ENCODE peak calls at places on chromosomes 12 and 14, in four cellular contexts. One of them, this sample, is unnamed.

GRCh38 chr14:71554323-71554722 is 377.9 kb upstream of the RGS6 start:
- DNase-seq in effector CD4-positive, alpha-beta T cell: no peak
- DNase-seq in GM03348: no peak
- DNase-seq in hepatic stellate cell: no peak
- DNase-seq in this sample: no peak

GRCh38 chr14:77088219-77088618 is 9.8 kb upstream of the CIPC start:
- DNase-seq in hepatic stellate cell: no peak
- DNase-seq in effector CD4-positive, alpha-beta T cell: no peak
- DNase-seq in GM03348: no peak
- DNase-seq in this sample: no peak

GRCh38 chr14:77862154-77862783 is 62.4 kb downstream of the ADCK1 start:
- DNase-seq in effector CD4-positive, alpha-beta T cell: peak; percentile 68
- DNase-seq in hepatic stellate cell: peak; percentile 77
- DNase-seq in GM03348: peak; percentile 85
- DNase-seq in this sample: peak; percentile 66

GRCh38 chr14:95059126-95059525 is 98.2 kb downstream of the DICER1 start:
- DNase-seq in hepatic stellate cell: no peak
- DNase-seq in effector CD4-positive, alpha-beta T cell: no peak
- DNase-seq in GM03348: no peak
- DNase-seq in this sample: no peak

GRCh38 chr12:109961201-109961600 is 35.0 kb downstream of the GIT2 start:
- DNase-seq in GM03348: no peak
- DNase-seq in effector CD4-positive, alpha-beta T cell: no peak
- DNase-seq in hepatic stellate cell: no peak
- DNase-seq in this sample: no peak

GRCh38 chr12:92571844-92572543 is 130.8 kb upstream of the PLEKHG7 start:
- DNase-seq in hepatic stellate cell: no peak
- DNase-seq in GM03348: no peak
- DNase-seq in effector CD4-positive, alpha-beta T cell: no peak
- DNase-seq in this sample: no peak

GRCh38 chr12:123143753-123144461 is 7.0 kb downstream of the PITPNM2 start:
- DNase-seq in GM03348: no peak
- DNase-seq in effector CD4-positive, alpha-beta T cell: no peak
- DNase-seq in hepatic stellate cell: no peak
- DNase-seq in this sample: no peak

GRCh38 chr12:81105687-81106086 is 27.8 kb downstream of the ACSS3 start:
- DNase-seq in hepatic stellate cell: no peak
- DNase-seq in GM03348: no peak
- DNase-seq in effector CD4-positive, alpha-beta T cell: no peak
- DNase-seq in this sample: no peak

GRCh38 chr12:11672833-11673232 is 23.4 kb downstream of the ETV6 start:
- DNase-seq in effector CD4-positive, alpha-beta T cell: no peak
- DNase-seq in GM03348: no peak
- DNase-seq in hepatic stellate cell: no peak
- DNase-seq in this sample: peak; percentile 46

GRCh38 chr12:109744026-109744425 is 30.4 kb downstream of the FAM222A start:
- DNase-seq in effector CD4-positive, alpha-beta T cell: no peak
- DNase-seq in hepatic stellate cell: no peak
- DNase-seq in GM03348: no peak
- DNase-seq in this sample: no peak

GRCh38 chr12:54385251-54385914 is 850 bp upstream of the ZNF385A start:
- DNase-seq in hepatic stellate cell: no peak
- DNase-seq in effector CD4-positive, alpha-beta T cell: no peak
- DNase-seq in GM03348: no peak
- DNase-seq in this sample: peak; percentile 75

GRCh38 chr12:69985656-69986055 is 160.6 kb downstream of the MYRFL start:
- DNase-seq in hepatic stellate cell: no peak
- DNase-seq in effector CD4-positive, alpha-beta T cell: no peak
- DNase-seq in GM03348: no peak
- DNase-seq in this sample: no peak

GRCh38 chr14:65101631-65102440 is 481 bp downstream of the MAX start:
- DNase-seq in effector CD4-positive, alpha-beta T cell: peak; percentile 48
- DNase-seq in hepatic stellate cell: no peak
- DNase-seq in GM03348: peak; percentile 21
- DNase-seq in this sample: no peak

GRCh38 chr12:130330685-130331084 is 7.0 kb upstream of the PIWIL1 start:
- DNase-seq in effector CD4-positive, alpha-beta T cell: no peak
- DNase-seq in hepatic stellate cell: no peak
- DNase-seq in GM03348: no peak
- DNase-seq in this sample: no peak

GRCh38 chr12:615620-616019 is 47.6 kb downstream of the NINJ2 start:
- DNase-seq in GM03348: no peak
- DNase-seq in hepatic stellate cell: no peak
- DNase-seq in effector CD4-positive, alpha-beta T cell: no peak
- DNase-seq in this sample: no peak

GRCh38 chr12:40834321-40834720 is 142.1 kb downstream of the CNTN1 start:
- DNase-seq in GM03348: no peak
- DNase-seq in effector CD4-positive, alpha-beta T cell: no peak
- DNase-seq in hepatic stellate cell: no peak
- DNase-seq in this sample: peak; percentile 25

GRCh38 chr12:18158774-18159557 is 69.0 kb upstream of the RERGL start:
- DNase-seq in effector CD4-positive, alpha-beta T cell: peak; percentile 4
- DNase-seq in GM03348: peak; percentile 37
- DNase-seq in hepatic stellate cell: no peak
- DNase-seq in this sample: peak; percentile 57

GRCh38 chr12:43786899-43787693 is 19.0 kb downstream of the TWF1 start:
- DNase-seq in effector CD4-positive, alpha-beta T cell: no peak
- DNase-seq in hepatic stellate cell: no peak
- DNase-seq in GM03348: no peak
- DNase-seq in this sample: no peak

GRCh38 chr12:110165540-110166159 is 41.5 kb downstream of the IFT81 start:
- DNase-seq in effector CD4-positive, alpha-beta T cell: no peak
- DNase-seq in GM03348: no peak
- DNase-seq in hepatic stellate cell: no peak
- DNase-seq in this sample: no peak

GRCh38 chr12:7099290-7099996 is 7.2 kb upstream of the C1R start:
- DNase-seq in GM03348: no peak
- DNase-seq in effector CD4-positive, alpha-beta T cell: no peak
- DNase-seq in hepatic stellate cell: no peak
- DNase-seq in this sample: no peak

GRCh38 chr12:46825526-46826414 is at the start of gene SLC38A4:
- DNase-seq in hepatic stellate cell: peak; percentile 49
- DNase-seq in effector CD4-positive, alpha-beta T cell: no peak
- DNase-seq in GM03348: peak; percentile 88
- DNase-seq in this sample: peak; percentile 34

GRCh38 chr12:116094475-116094874 is 183.0 kb downstream of the MED13L start:
- DNase-seq in effector CD4-positive, alpha-beta T cell: no peak
- DNase-seq in hepatic stellate cell: no peak
- DNase-seq in GM03348: no peak
- DNase-seq in this sample: no peak

This sample was measured in SK-N-DZ.